ENCODE peak calls at places on chromosome 19, in six cellular contexts. E is GM23338, X is erythroblast, R is AML-193, H is hypothalamus, J is fibroblast of lung. G is an unnamed sample.

GRCh38 chr19:45952691-45953505 is 20.8 kb downstream of the NOVA2 start:
- DNase-seq in R (no peak), X (peak; percentile 66), J (peak; percentile 19), E (peak; percentile 98), H (no peak), G (peak; percentile 56)

GRCh38 chr19:48398329-48399235 is 5.1 kb downstream of the GRIN2D start:
- DNase-seq in R (no peak), X (peak; percentile 90), H (no peak), E (peak; percentile 97), J (peak; percentile 85), G (peak; percentile 64)

GRCh38 chr19:31110331-31110730 is 238.9 kb downstream of the TSHZ3 start:
- DNase-seq in X (no peak), J (peak; percentile 36), E (peak; percentile 34), R (no peak), H (no peak), G (peak; percentile 41)

GRCh38 chr19:46674416-46675178 is 13.6 kb upstream of the DACT3 start:
- DNase-seq in X (no peak), J (peak; percentile 25), R (no peak), E (peak; percentile 93), H (no peak), G (peak; percentile 24)

GRCh38 chr19:5553892-5554291 is 13.9 kb downstream of the TINCR start:
- DNase-seq in E (no peak), J (no peak), R (no peak), X (no peak), H (no peak), G (no peak)

GRCh38 chr19:41321204-41321599 is 11.2 kb downstream of the CCDC97 start:
- DNase-seq in J (no peak), R (no peak), E (no peak), H (no peak), X (no peak), G (no peak)

GRCh38 chr19:42498387-42498786 is 29.9 kb downstream of the CEACAM1 start:
- DNase-seq in E (no peak), X (no peak), R (no peak), J (no peak), H (no peak), G (no peak)

GRCh38 chr19:36915992-36916830 is at the start of the genes ZNF568 and ZNF829:
- DNase-seq in H (peak; percentile 91), X (peak; percentile 94), E (peak; percentile 98), J (peak; percentile 90), R (peak; percentile 88), G (no peak)

GRCh38 chr19:5907216-5907615 is 2.5 kb downstream of the VMAC start:
- DNase-seq in R (no peak), E (no peak), H (no peak), X (no peak), J (no peak), G (no peak)

GRCh38 chr19:10004617-10005016 is 5.7 kb downstream of the COL5A3 start:
- DNase-seq in E (no peak), H (no peak), X (no peak), J (no peak), R (no peak), G (no peak)

GRCh38 chr19:29666634-29667389 is 1.6 kb downstream of the PLEKHF1 start:
- DNase-seq in J (peak; percentile 70), E (peak; percentile 71), H (peak; percentile 27), X (peak; percentile 7), R (no peak), G (peak; percentile 63)

GRCh38 chr19:15684828-15685227 is 11.9 kb downstream of the CYP4F12 start:
- DNase-seq in E (no peak), H (no peak), J (no peak), R (no peak), X (peak; percentile 15), G (peak; percentile 1)

GRCh38 chr19:41595258-41595889 is 19.4 kb downstream of the CEACAM21 start:
- DNase-seq in X (peak; percentile 80), E (peak; percentile 82), R (peak; percentile 84), H (peak; percentile 2), J (peak; percentile 68), G (peak; percentile 63)

GRCh38 chr19:17043744-17044143 is 17.1 kb upstream of the CPAMD8 start:
- DNase-seq in J (no peak), E (no peak), H (no peak), X (no peak), R (no peak), G (no peak)

GRCh38 chr19:1725100-1726064 is 27.9 kb upstream of the ONECUT3 start:
- DNase-seq in X (peak; percentile 52), R (no peak), E (peak; percentile 89), J (peak; percentile 37), H (peak; percentile 65), G (peak; percentile 52)